ENCODE peak calls at places on chromosomes 7 and 10, in nine cellular contexts. F is stromal cell of bone marrow; R is EL; M is A549; W is stimulated activated CD4-positive, alpha-beta T cell treated with anti-CD3 and anti-CD28 coated beads, Interleukin-2, amount 100 ng/mL, for 24 hours; E is endodermal cell; I is OCI-LY7; N is NCI-H82; L is cardiac muscle cell. J is an unnamed sample.

GRCh38 chr10:126930506-126931458 is 25.6 kb downstream of the DOCK1 start:
- DNase-seq in F (peak), R (no peak), M (no peak), W (no peak), E (no peak), I (no peak), N (no peak), L (no peak), J (no peak)

GRCh38 chr7:99143853-99144672 is at the start of gene SMURF1:
- DNase-seq in F (no peak), R (peak), M (peak), W (peak), E (peak), I (peak), N (peak), L (peak), J (peak)

GRCh38 chr10:690227-691161 is 1.0 kb upstream of the DIP2C start:
- DNase-seq in F (no peak), R (peak), M (no peak), W (no peak), E (no peak), I (no peak), N (no peak), L (no peak), J (no peak)

GRCh38 chr7:158694650-158695049 is 10.0 kb downstream of the NCAPG2 start:
- DNase-seq in F (no peak), R (no peak), M (no peak), W (no peak), E (no peak), I (no peak), N (no peak), L (no peak), J (no peak)

GRCh38 chr7:100602889-100603696 is 930 bp downstream of the PCOLCE start:
- DNase-seq in F (peak), R (peak), M (no peak), W (no peak), E (peak), I (no peak), N (no peak), L (peak), J (no peak)

GRCh38 chr10:113454341-113455061 is 98.4 kb upstream of the HABP2 start:
- DNase-seq in F (peak), R (peak), M (peak), W (no peak), E (peak), I (peak), N (peak), L (peak), J (no peak)

GRCh38 chr10:6781133-6781770 is 201.2 kb upstream of the PRKCQ start:
- DNase-seq in F (no peak), R (no peak), M (no peak), W (no peak), E (no peak), I (no peak), N (no peak), L (no peak), J (no peak)

GRCh38 chr10:102540023-102540422 is 36.3 kb downstream of the SUFU start:
- DNase-seq in F (no peak), R (peak), M (peak), W (no peak), E (no peak), I (peak), N (peak), L (no peak), J (no peak)

GRCh38 chr7:19066109-19066508 is 51.3 kb downstream of the TWIST1 start:
- DNase-seq in F (no peak), R (peak), M (no peak), W (no peak), E (no peak), I (no peak), N (no peak), L (no peak), J (no peak)

GRCh38 chr7:32779167-32779566 is 112.4 kb downstream of the KBTBD2 start:
- DNase-seq in F (no peak), R (no peak), M (no peak), W (no peak), E (no peak), I (no peak), N (no peak), L (no peak), J (no peak)

GRCh38 chr7:98933321-98933720 is 55.0 kb downstream of the TRRAP start:
- DNase-seq in F (no peak), R (no peak), M (no peak), W (no peak), E (no peak), I (no peak), N (no peak), L (no peak), J (no peak)

GRCh38 chr7:19677201-19677600 is 31.6 kb downstream of the POLR1F start:
- DNase-seq in F (no peak), R (no peak), M (no peak), W (no peak), E (no peak), I (no peak), N (no peak), L (no peak), J (no peak)

GRCh38 chr10:42477170-42477569 is 161.2 kb downstream of the ZNF33B start:
- DNase-seq in F (no peak), R (no peak), M (no peak), W (no peak), E (no peak), I (no peak), N (no peak), L (no peak), J (no peak)

GRCh38 chr10:97222346-97222961 is 36.7 kb upstream of the SLIT1 start:
- DNase-seq in F (no peak), R (no peak), M (no peak), W (no peak), E (peak), I (no peak), N (no peak), L (peak), J (no peak)

J was measured in T-helper 9 cell.